ENCODE peak calls at places on chromosomes 12 and 14, in nine cellular contexts. B is psoas muscle; P is body of pancreas; A is astrocyte; X is tibial artery; U is PC-3; R is upper lobe of right lung; K is CD4-positive, CD25-positive, alpha-beta regulatory T cell; C is sigmoid colon. S is an unnamed sample.

GRCh38 chr12:2397356-2398045 is 344.7 kb downstream of the CACNA1C start:
- DNase-seq in B (no peak), P (no peak), A (peak; percentile 22), X (no peak), U (no peak), R (no peak), K (no peak), C (no peak), S (no peak)

GRCh38 chr14:67526676-67527459 is 6.2 kb upstream of the PLEKHH1 start:
- DNase-seq in B (peak; percentile 55), P (peak; percentile 62), A (peak; percentile 16), X (no peak), U (peak; percentile 63), R (no peak), K (no peak), C (no peak), S (no peak)

GRCh38 chr14:75236897-75237296 is 41.7 kb upstream of the FOS start:
- DNase-seq in B (no peak), P (no peak), A (no peak), X (no peak), U (no peak), R (peak; percentile 31), K (no peak), C (no peak), S (no peak)

GRCh38 chr12:22361785-22362184 is 27.3 kb upstream of the ST8SIA1 start:
- DNase-seq in B (no peak), P (no peak), A (no peak), X (no peak), U (no peak), R (no peak), K (no peak), C (no peak), S (no peak)

GRCh38 chr14:24784981-24785380 is 151.0 kb upstream of the GZMB start:
- DNase-seq in B (no peak), P (no peak), A (no peak), X (no peak), U (no peak), R (no peak), K (no peak), C (no peak), S (no peak)

GRCh38 chr12:15984097-15984800 is 73.1 kb downstream of the DERA start:
- DNase-seq in B (no peak), P (no peak), A (peak; percentile 69), X (no peak), U (peak; percentile 26), R (no peak), K (no peak), C (no peak), S (no peak)

GRCh38 chr14:68774771-68775613 is 17.9 kb downstream of the ZFP36L1 start:
- DNase-seq in B (peak; percentile 34), P (peak; percentile 16), A (no peak), X (peak; percentile 21), U (peak; percentile 93), R (peak; percentile 31), K (no peak), C (peak; percentile 43), S (no peak)

GRCh38 chr12:89517648-89518047 is 6.9 kb downstream of the GALNT4 start:
- DNase-seq in B (no peak), P (no peak), A (no peak), X (no peak), U (no peak), R (no peak), K (no peak), C (no peak), S (no peak)

GRCh38 chr12:117857632-117858274 is 111.0 kb downstream of the KSR2 start:
- DNase-seq in B (no peak), P (peak; percentile 54), A (peak; percentile 14), X (no peak), U (peak; percentile 88), R (no peak), K (no peak), C (no peak), S (no peak)

GRCh38 chr12:13486794-13487193 is 290.3 kb downstream of the EMP1 start:
- DNase-seq in B (no peak), P (no peak), A (no peak), X (no peak), U (no peak), R (no peak), K (no peak), C (no peak), S (no peak)

GRCh38 chr14:68386446-68386845 is 406.4 kb downstream of the ZFP36L1 start:
- DNase-seq in B (no peak), P (no peak), A (no peak), X (no peak), U (no peak), R (no peak), K (no peak), C (no peak), S (no peak)

GRCh38 chr12:80268924-80269749 is 169.8 kb downstream of the OTOGL start:
- DNase-seq in B (no peak), P (no peak), A (peak; percentile 88), X (no peak), U (peak; percentile 92), R (no peak), K (no peak), C (no peak), S (no peak)

GRCh38 chr12:6782903-6783571 is 6.3 kb upstream of the CD4 start:
- DNase-seq in B (no peak), P (no peak), A (no peak), X (no peak), U (no peak), R (no peak), K (no peak), C (no peak), S (no peak)

GRCh38 chr14:85531594-85532391 is 1.8 kb downstream of the FLRT2 start:
- DNase-seq in B (peak; percentile 79), P (peak; percentile 66), A (peak; percentile 63), X (peak; percentile 76), U (no peak), R (peak; percentile 74), K (no peak), C (peak; percentile 83), S (no peak)

DNA sequence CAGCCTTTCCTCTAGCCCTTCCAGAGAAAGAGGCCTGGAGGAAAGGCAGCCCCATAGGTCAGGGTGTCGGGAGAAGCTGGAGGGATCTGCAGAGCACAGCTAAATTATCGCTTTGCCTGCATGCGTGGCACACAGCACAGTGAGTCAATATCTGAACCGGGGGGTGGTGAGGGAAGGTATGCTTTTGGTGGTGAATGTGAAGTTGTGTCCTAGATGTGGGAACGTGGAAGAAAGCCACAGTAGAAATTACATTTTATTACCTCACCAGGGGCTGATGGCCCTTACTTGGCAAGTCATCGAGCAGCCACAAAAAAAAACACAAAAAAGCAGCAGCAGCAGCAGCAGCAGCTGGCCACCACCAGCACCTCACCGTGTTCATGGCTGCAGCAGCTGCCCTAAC is 243.1 kb downstream of the EGLN3 start:
- DNase-seq in B (no peak), P (no peak), A (peak; percentile 85), X (no peak), U (no peak), R (no peak), K (no peak), C (no peak), S (no peak)
- H3K4me1 ChIP-seq in B (no peaks in the 10 kb centered on the region), P (peaks cover 6% of the 10 kb centered on the region), A (peaks cover 10% of the 10 kb centered on the region), X (no peaks in the 10 kb centered on the region), U (peaks cover 13% of the 10 kb centered on the region), R (no peaks in the 10 kb centered on the region), K (no peaks in the 10 kb centered on the region), C (no peaks in the 10 kb centered on the region), S (no peaks in the 10 kb centered on the region)

DNA sequence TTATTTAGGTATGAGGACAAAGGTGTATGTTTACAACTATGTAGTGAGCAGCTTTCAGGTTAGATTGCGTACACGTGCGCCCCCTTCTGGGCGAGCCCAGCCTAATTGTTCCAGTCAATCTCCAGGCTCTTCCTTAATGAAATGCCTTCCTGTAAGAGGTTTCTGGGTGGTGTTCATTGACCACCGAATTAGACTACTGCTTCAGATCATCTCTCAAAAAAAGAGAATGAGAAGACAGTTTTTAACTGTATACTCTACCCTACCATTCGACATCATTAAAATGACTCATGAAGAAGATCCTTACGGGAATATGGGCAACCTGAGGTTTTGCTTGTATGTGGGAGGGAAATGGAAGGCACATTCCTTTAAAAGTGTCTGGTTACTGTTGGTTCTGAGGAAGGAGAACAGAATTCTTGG is 2.1 kb downstream of the LUM start:
- DNase-seq in B (peak; percentile 76), P (peak; percentile 74), A (peak; percentile 80), X (peak; percentile 72), U (peak; percentile 83), R (peak; percentile 79), K (no peak), C (peak; percentile 85), S (no peak)
- H3K27ac ChIP-seq in B (no peak overlapping the region), P (no peak overlapping the region), A (no peak overlapping the region), X (no peak overlapping the region), U (no peak overlapping the region), R (peak overlapping the region; percentile 37), K (no peak overlapping the region), C (peak overlapping the region; percentile 25), S (no peak overlapping the region)

GRCh38 chr14:31785574-31785973 is 224.4 kb downstream of the NUBPL start:
- DNase-seq in B (no peak), P (no peak), A (no peak), X (no peak), U (peak; percentile 25), R (no peak), K (no peak), C (no peak), S (no peak)
- H3K27me3 ChIP-seq in B (no peaks in the 10 kb centered on the region), P (no peaks in the 10 kb centered on the region), A (no peaks in the 10 kb centered on the region), X (no peaks in the 10 kb centered on the region), U (no peaks in the 10 kb centered on the region), R (no peaks in the 10 kb centered on the region), K (no peaks in the 10 kb centered on the region), C (no peaks in the 10 kb centered on the region), S (no peaks in the 10 kb centered on the region)

GRCh38 chr12:110561471-110562201 is 21.5 kb downstream of the PPTC7 start:
- DNase-seq in B (no peak), P (no peak), A (no peak), X (no peak), U (no peak), R (no peak), K (no peak), C (no peak), S (no peak)
- H3K4me1 ChIP-seq in B (peaks cover 75% of the 10 kb centered on the region), P (peaks cover 39% of the 10 kb centered on the region), A (peaks cover 14% of the 10 kb centered on the region), X (peaks cover 51% of the 10 kb centered on the region), U (peaks cover 39% of the 10 kb centered on the region), R (peaks cover 34% of the 10 kb centered on the region), K (peaks cover 55% of the 10 kb centered on the region), C (peaks cover 78% of the 10 kb centered on the region), S (peaks cover 60% of the 10 kb centered on the region)

S was measured in CD8-positive, alpha-beta memory T cell.